ENCODE peak calls at places on chromosomes 4 and X, in four cellular contexts. One of them, this sample, is unnamed. For H4K20me1, the result is how much of the 10 kb centered on the place peaks cover.

GRCh38 chr4:160283081-160283480 is 1180.2 kb downstream of the RAPGEF2 start:
- DNase-seq in astrocyte: no peak
- DNase-seq in hepatocyte: no peak
- DNase-seq in fibroblast of lung: no peak
- DNase-seq in this sample: no peak

GRCh38 chr4:114208747-114209146 is 229.3 kb upstream of the ARSJ start:
- DNase-seq in fibroblast of lung: peak
- DNase-seq in hepatocyte: no peak
- DNase-seq in astrocyte: peak
- DNase-seq in this sample: no peak

GRCh38 chr4:883377-884095 is 48.6 kb downstream of the GAK start:
- DNase-seq in fibroblast of lung: no peak
- DNase-seq in astrocyte: no peak
- DNase-seq in hepatocyte: no peak
- DNase-seq in this sample: no peak

GRCh38 chr4:41070516-41071281 is 143.6 kb downstream of the APBB2 start:
- DNase-seq in astrocyte: peak
- DNase-seq in fibroblast of lung: peak
- DNase-seq in hepatocyte: no peak
- DNase-seq in this sample: no peak

GRCh38 chrX:51024106-51024696 is 113.7 kb downstream of the BMP15 start:
- DNase-seq in astrocyte: no peak
- DNase-seq in hepatocyte: no peak
- DNase-seq in fibroblast of lung: no peak
- DNase-seq in this sample: no peak

GRCh38 chrX:154490021-154490413 is 412 bp downstream of the SLC10A3 start:
- DNase-seq in hepatocyte: peak
- DNase-seq in astrocyte: peak
- DNase-seq in fibroblast of lung: peak
- DNase-seq in this sample: peak

GRCh38 chr4:3436798-3437581 is 4.8 kb upstream of the HGFAC start:
- DNase-seq in fibroblast of lung: peak
- DNase-seq in astrocyte: peak
- DNase-seq in hepatocyte: peak
- DNase-seq in this sample: no peak

GRCh38 chr4:56410247-56410646 is 23.0 kb upstream of the AASDH start:
- DNase-seq in hepatocyte: peak
- DNase-seq in fibroblast of lung: peak
- DNase-seq in astrocyte: peak
- DNase-seq in this sample: no peak

GRCh38 chrX:152913915-152914314 is 16.0 kb downstream of the ZNF185 start:
- DNase-seq in astrocyte: no peak
- DNase-seq in fibroblast of lung: no peak
- DNase-seq in hepatocyte: no peak
- DNase-seq in this sample: no peak

GRCh38 chrX:22147214-22147613 is 115.1 kb downstream of the PHEX start:
- DNase-seq in astrocyte: peak
- DNase-seq in hepatocyte: no peak
- DNase-seq in fibroblast of lung: peak
- DNase-seq in this sample: no peak

GRCh38 chr4:89338206-89338605 is 30.6 kb upstream of the GPRIN3 start:
- DNase-seq in hepatocyte: no peak
- DNase-seq in fibroblast of lung: no peak
- DNase-seq in astrocyte: no peak
- DNase-seq in this sample: no peak

GRCh38 chr4:19678763-19679162 is 572.9 kb upstream of the SLIT2 start:
- DNase-seq in hepatocyte: no peak
- DNase-seq in astrocyte: peak
- DNase-seq in fibroblast of lung: peak
- DNase-seq in this sample: no peak

GRCh38 chrX:45912316-45912715 is 632.9 kb downstream of the ZNF674 start:
- DNase-seq in astrocyte: no peak
- DNase-seq in hepatocyte: no peak
- DNase-seq in fibroblast of lung: no peak
- DNase-seq in this sample: no peak

GRCh38 chr4:140790765-140791164 is 34.6 kb upstream of the TBC1D9 start:
- DNase-seq in hepatocyte: no peak
- DNase-seq in fibroblast of lung: peak
- DNase-seq in astrocyte: no peak
- DNase-seq in this sample: peak

GRCh38 chr4:1856920-1857699 is 1.2 kb upstream of the LETM1 start:
- DNase-seq in hepatocyte: peak
- DNase-seq in fibroblast of lung: no peak
- DNase-seq in astrocyte: no peak
- DNase-seq in this sample: no peak

GRCh38 chr4:20272411-20272872 is 20.7 kb downstream of the SLIT2 start:
- DNase-seq in hepatocyte: no peak
- DNase-seq in fibroblast of lung: peak
- DNase-seq in astrocyte: peak
- DNase-seq in this sample: no peak

GRCh38 chr4:26325191-26325590 is 4.4 kb downstream of the RBPJ start:
- DNase-seq in astrocyte: peak
- DNase-seq in hepatocyte: peak
- DNase-seq in fibroblast of lung: peak
- DNase-seq in this sample: peak

GRCh38 chr4:185912779-185913178 is 100.8 kb upstream of the SORBS2 start:
- DNase-seq in astrocyte: no peak
- DNase-seq in hepatocyte: no peak
- DNase-seq in fibroblast of lung: no peak
- DNase-seq in this sample: no peak

GRCh38 chr4:164359881-164360280 is 394.1 kb upstream of the SMIM31 start:
- DNase-seq in hepatocyte: no peak
- DNase-seq in fibroblast of lung: no peak
- DNase-seq in astrocyte: no peak
- DNase-seq in this sample: no peak

GRCh38 chr4:77443941-77444340 is 161.7 kb upstream of the CXCL13 start:
- DNase-seq in astrocyte: peak
- DNase-seq in fibroblast of lung: peak
- DNase-seq in hepatocyte: no peak
- DNase-seq in this sample: no peak

GRCh38 chr4:15396157-15396800 is 31.6 kb upstream of the C1QTNF7 start:
- DNase-seq in fibroblast of lung: peak
- DNase-seq in astrocyte: no peak
- DNase-seq in hepatocyte: peak
- DNase-seq in this sample: peak

GRCh38 chr4:97911236-97911906 is 231.9 kb downstream of the STPG2 start:
- DNase-seq in astrocyte: no peak
- DNase-seq in hepatocyte: no peak
- DNase-seq in fibroblast of lung: no peak
- DNase-seq in this sample: no peak

GRCh38 chr4:155532373-155532772 is 134.3 kb upstream of the GUCY1A1 start:
- DNase-seq in hepatocyte: no peak
- DNase-seq in fibroblast of lung: no peak
- DNase-seq in astrocyte: no peak
- DNase-seq in this sample: no peak

GRCh38 chr4:119692001-119692400 is 63.4 kb upstream of the PDE5A start:
- DNase-seq in astrocyte: peak
- DNase-seq in hepatocyte: no peak
- DNase-seq in fibroblast of lung: peak
- DNase-seq in this sample: no peak

GRCh38 chrX:10404435-10404834 is 215.9 kb downstream of the MID1 start:
- DNase-seq in fibroblast of lung: peak
- DNase-seq in astrocyte: peak
- DNase-seq in hepatocyte: no peak
- DNase-seq in this sample: no peak
- H4K20me1 ChIP-seq in fibroblast of lung: under half
- H4K20me1 ChIP-seq in astrocyte: under half
- H4K20me1 ChIP-seq in hepatocyte: under half
- H4K20me1 ChIP-seq in this sample: under half

DNA sequence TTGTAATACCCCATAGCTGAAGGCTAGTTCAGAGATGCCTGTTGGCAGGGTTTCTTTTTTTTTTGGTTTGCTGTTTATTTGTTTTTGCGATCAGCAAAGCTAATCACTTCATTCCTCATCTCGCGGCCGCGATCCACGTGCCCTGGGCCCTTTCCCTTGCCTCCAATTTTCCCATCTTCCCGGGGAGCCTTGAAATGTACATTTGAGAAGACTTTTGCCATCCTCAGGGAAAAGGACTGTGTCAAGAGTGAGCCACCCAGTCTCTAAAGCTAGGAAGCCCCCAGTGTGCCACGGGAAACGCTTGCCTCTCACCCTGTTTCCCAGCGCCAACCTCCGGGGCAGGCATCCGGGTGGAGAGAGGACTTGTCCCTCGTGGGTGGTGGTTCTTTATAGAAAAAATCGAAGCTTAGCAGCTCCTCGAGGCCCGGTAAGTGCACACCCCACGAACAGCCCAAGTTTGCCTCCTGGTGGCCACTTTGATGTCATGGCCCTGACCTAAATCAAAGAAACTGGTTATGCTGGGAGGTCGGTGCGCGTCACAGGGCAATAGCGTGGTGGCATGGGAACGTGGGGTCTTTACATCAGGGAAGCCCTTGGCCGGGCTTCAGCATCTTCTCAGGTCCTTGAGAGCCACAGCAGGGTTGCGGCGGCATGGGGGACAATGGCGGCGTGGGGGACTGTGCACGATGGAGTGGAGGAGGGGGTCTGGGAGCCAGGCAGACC is 42.0 kb downstream of the MAP7D3 start:
- DNase-seq in hepatocyte: peak
- DNase-seq in astrocyte: peak
- DNase-seq in fibroblast of lung: peak
- DNase-seq in this sample: no peak
- H4K20me1 ChIP-seq in hepatocyte: under half
- H4K20me1 ChIP-seq in astrocyte: under half
- H4K20me1 ChIP-seq in fibroblast of lung: under half
- H4K20me1 ChIP-seq in this sample: under half

DNA sequence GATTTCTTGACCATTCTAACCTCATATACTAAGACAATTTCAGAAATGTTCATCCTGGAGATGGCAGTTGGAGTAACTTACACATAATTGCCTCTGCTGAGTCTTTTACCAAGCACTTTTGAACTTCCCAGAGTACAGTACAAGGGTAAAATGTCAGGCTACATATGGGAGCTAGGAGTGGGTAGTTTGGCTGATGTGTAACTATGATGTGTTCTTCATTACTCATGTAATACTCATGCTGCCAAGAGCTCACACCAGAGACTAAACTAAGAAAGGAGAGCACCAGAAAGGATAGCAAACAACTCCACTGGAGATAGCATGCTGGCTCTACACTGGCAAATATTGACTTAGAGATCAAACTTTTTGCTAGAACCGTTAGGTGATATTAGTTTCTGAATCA is 194.0 kb downstream of the PDGFRA start:
- DNase-seq in fibroblast of lung: peak
- DNase-seq in hepatocyte: no peak
- DNase-seq in astrocyte: peak
- DNase-seq in this sample: no peak
- H4K20me1 ChIP-seq in fibroblast of lung: under half
- H4K20me1 ChIP-seq in hepatocyte: under half
- H4K20me1 ChIP-seq in astrocyte: under half
- H4K20me1 ChIP-seq in this sample: under half

GRCh38 chrX:65687367-65687766 is 19.9 kb downstream of the MSN start:
- DNase-seq in astrocyte: no peak
- DNase-seq in hepatocyte: no peak
- DNase-seq in fibroblast of lung: no peak
- DNase-seq in this sample: no peak

GRCh38 chrX:65690057-65690855 is 22.8 kb downstream of the MSN start:
- DNase-seq in astrocyte: peak
- DNase-seq in fibroblast of lung: peak
- DNase-seq in hepatocyte: no peak
- DNase-seq in this sample: no peak

GRCh38 chrX:65686246-65686645 is 18.8 kb downstream of the MSN start:
- DNase-seq in fibroblast of lung: no peak
- DNase-seq in hepatocyte: no peak
- DNase-seq in astrocyte: no peak
- DNase-seq in this sample: no peak

GRCh38 chrX:65688403-65688881 is 21.0 kb downstream of the MSN start:
- DNase-seq in astrocyte: peak
- DNase-seq in fibroblast of lung: peak
- DNase-seq in hepatocyte: no peak
- DNase-seq in this sample: peak

DNA sequence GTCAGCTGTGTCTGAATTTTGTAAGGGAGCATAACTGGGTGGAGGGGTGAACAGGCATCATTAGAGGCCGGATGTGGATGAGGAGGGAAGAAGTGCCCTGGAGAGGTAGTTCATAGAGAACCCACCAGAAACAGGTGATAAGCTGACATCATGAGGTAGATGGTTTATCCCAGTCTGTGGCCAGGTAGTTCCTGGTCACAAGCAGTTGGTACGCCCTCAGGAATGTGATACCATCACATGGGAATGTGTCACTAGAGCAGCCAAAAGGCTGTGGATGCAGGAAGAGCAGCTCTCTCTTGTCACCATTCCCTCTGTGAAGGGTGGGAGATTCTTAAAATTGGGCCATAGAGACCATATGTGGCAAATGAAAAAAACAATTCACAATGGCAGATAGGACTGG is 21.9 kb downstream of the MSN start:
- DNase-seq in astrocyte: no peak
- DNase-seq in hepatocyte: no peak
- DNase-seq in fibroblast of lung: no peak
- DNase-seq in this sample: no peak
- H4K20me1 ChIP-seq in astrocyte: half or more
- H4K20me1 ChIP-seq in hepatocyte: under half
- H4K20me1 ChIP-seq in fibroblast of lung: under half
- H4K20me1 ChIP-seq in this sample: under half

This sample was measured in OCI-LY7.